ENCODE peak calls at places on chromosomes 7 and 10, in ten cellular contexts. O is Panc1, A is SK-N-SH, Q is thoracic aorta, L is endodermal cell, W is transverse colon, K is foreskin fibroblast, V is left lung, T is AG04449, R is AG10803. P is an unnamed sample.
A peak's percentile ranks its signal among the peaks of the same experiment; 100 is the strongest.

GRCh38 chr7:47413526-47414341 is 168.2 kb downstream of the TNS3 start:
- DNase-seq in V (no peak), A (no peak), L (no peak), Q (no peak), O (no peak), T (no peak), K (no peak), W (no peak), R (no peak), P (no peak)

GRCh38 chr10:51031995-51032394 is 42.3 kb upstream of the PRKG1 start:
- DNase-seq in T (no peak), V (no peak), K (no peak), Q (no peak), O (no peak), W (no peak), L (peak; percentile 64), A (no peak), R (no peak), P (no peak)

GRCh38 chr7:5484921-5485320 is 61.3 kb upstream of the TNRC18 start:
- DNase-seq in R (no peak), L (no peak), Q (no peak), V (no peak), W (no peak), K (no peak), T (no peak), A (peak; percentile 32), O (no peak), P (no peak)

GRCh38 chr7:229184-229964 is 37.0 kb downstream of the FAM20C start:
- DNase-seq in L (no peak), V (no peak), K (peak; percentile 90), W (peak; percentile 67), O (no peak), A (no peak), T (peak; percentile 33), R (peak; percentile 99), Q (peak; percentile 90), P (no peak)

GRCh38 chr10:17765602-17766001 is 13.6 kb downstream of the TMEM236 start:
- DNase-seq in T (no peak), W (no peak), A (no peak), Q (no peak), K (no peak), L (no peak), R (no peak), O (no peak), V (no peak), P (no peak)

GRCh38 chr10:91652364-91652763 is 19.5 kb upstream of the PPP1R3C start:
- DNase-seq in A (no peak), O (no peak), W (no peak), K (peak; percentile 91), T (peak; percentile 100), Q (no peak), V (no peak), R (peak; percentile 100), L (no peak), P (no peak)

GRCh38 chr7:55476071-55476803 is 96.1 kb downstream of the VOPP1 start:
- DNase-seq in T (peak; percentile 49), O (no peak), R (peak; percentile 69), L (peak; percentile 24), K (peak; percentile 58), W (no peak), V (no peak), A (no peak), Q (no peak), P (no peak)

GRCh38 chr7:1062296-1063294 is 18.2 kb downstream of the GPR146 start:
- DNase-seq in A (no peak), L (no peak), K (no peak), T (no peak), R (no peak), W (no peak), Q (no peak), O (no peak), V (peak; percentile 59), P (peak; percentile 91)

GRCh38 chr10:60441515-60441914 is 51.8 kb upstream of the ANK3 start:
- DNase-seq in T (no peak), L (no peak), O (no peak), K (no peak), Q (no peak), R (peak; percentile 38), V (no peak), A (no peak), W (no peak), P (no peak)

GRCh38 chr10:100100651-100101525 is 19.2 kb upstream of the CPN1 start:
- DNase-seq in W (no peak), K (peak; percentile 37), T (no peak), O (peak; percentile 50), L (peak; percentile 62), A (no peak), R (peak; percentile 7), Q (no peak), V (no peak), P (peak; percentile 49)

GRCh38 chr10:96791902-96792301 is 40.2 kb upstream of the LCOR start:
- DNase-seq in R (no peak), K (no peak), A (no peak), L (no peak), T (no peak), O (no peak), V (no peak), Q (no peak), W (no peak), P (no peak)

GRCh38 chr10:69567920-69568319 is 5.3 kb downstream of the NEUROG3 start:
- DNase-seq in Q (no peak), T (no peak), L (peak; percentile 92), V (no peak), A (no peak), K (peak; percentile 33), W (peak; percentile 15), O (no peak), R (peak; percentile 40), P (no peak)

GRCh38 chr10:100996678-100997363 is 2.8 kb upstream of the LZTS2 start:
- DNase-seq in V (peak; percentile 87), A (peak; percentile 85), W (peak; percentile 55), Q (no peak), R (no peak), T (no peak), K (no peak), L (peak; percentile 92), O (no peak), P (peak; percentile 82)

GRCh38 chr10:27558612-27559020 is 54.5 kb downstream of the RAB18 start:
- DNase-seq in O (peak; percentile 22), V (no peak), K (peak; percentile 40), A (peak; percentile 59), L (peak; percentile 83), W (peak; percentile 58), R (peak; percentile 74), Q (no peak), T (peak; percentile 10), P (peak; percentile 47)

GRCh38 chr7:36795451-36796021 is 71.2 kb upstream of the AOAH start:
- DNase-seq in V (no peak), O (no peak), L (no peak), T (no peak), K (no peak), W (no peak), R (no peak), A (no peak), Q (no peak), P (no peak)

GRCh38 chr10:119538632-119539358 is 3.7 kb downstream of the RGS10 start:
- DNase-seq in T (no peak), V (no peak), O (no peak), K (no peak), A (no peak), Q (no peak), W (no peak), L (no peak), R (no peak), P (no peak)

GRCh38 chr10:97760461-97761257 is 11.1 kb downstream of the SFRP5 start:
- DNase-seq in R (no peak), Q (no peak), O (no peak), A (no peak), V (peak; percentile 61), T (no peak), K (no peak), L (peak; percentile 26), W (no peak), P (no peak)

GRCh38 chr7:48298779-48299178 is 127.5 kb downstream of the ABCA13 start:
- DNase-seq in O (peak; percentile 41), K (peak; percentile 2), W (no peak), T (no peak), R (peak; percentile 49), V (no peak), L (no peak), Q (no peak), A (no peak), P (peak; percentile 13)

GRCh38 chr7:111892568-111892967 is 313.6 kb downstream of the DOCK4 start:
- DNase-seq in O (no peak), A (no peak), V (no peak), Q (no peak), K (no peak), L (no peak), W (no peak), T (no peak), R (no peak), P (no peak)

GRCh38 chr10:52740913-52741675 is 31.5 kb downstream of the MBL2 start:
- DNase-seq in T (no peak), Q (no peak), R (peak; percentile 18), A (peak; percentile 44), L (peak; percentile 95), V (no peak), O (peak; percentile 51), W (peak; percentile 23), K (no peak), P (peak; percentile 53)

GRCh38 chr7:48255046-48255445 is 83.8 kb downstream of the ABCA13 start:
- DNase-seq in V (no peak), W (no peak), L (no peak), Q (no peak), R (peak; percentile 65), T (no peak), A (no peak), O (no peak), K (no peak), P (peak; percentile 11)

GRCh38 chr10:49037187-49037586 is 78.1 kb downstream of the VSTM4 start:
- DNase-seq in R (no peak), Q (no peak), W (no peak), A (no peak), K (no peak), L (no peak), O (no peak), V (no peak), T (peak; percentile 23), P (no peak)
- TF ChIP-seq CTCF in R (no peak), Q (no peak), W (no peak), A (no peak), K (no peak), L (no peak), O (no peak), V (no peak), T (no peak), P (no peak)

GRCh38 chr7:80623465-80624252 is 14.8 kb upstream of the CD36 start:
- DNase-seq in L (no peak), R (peak; percentile 12), K (no peak), O (no peak), V (no peak), A (no peak), W (no peak), Q (no peak), T (no peak), P (no peak)
- TF ChIP-seq CTCF in L (no peak), R (no peak), K (no peak), O (no peak), V (no peak), A (no peak), W (no peak), Q (no peak), T (no peak), P (no peak)

GRCh38 chr7:130884437-130885417 is 150.7 kb upstream of the KLF14 start:
- DNase-seq in R (peak; percentile 72), L (no peak), Q (no peak), W (no peak), K (no peak), V (no peak), A (no peak), T (no peak), O (peak; percentile 58), P (no peak)
- TF ChIP-seq CTCF in R (no peak), L (no peak), Q (no peak), W (no peak), K (no peak), V (no peak), A (no peak), T (no peak), O (no peak), P (no peak)

GRCh38 chr7:66493235-66494181 is 135.2 kb upstream of the KCTD7 start:
- DNase-seq in R (peak; percentile 97), A (peak; percentile 99), T (peak; percentile 79), K (peak; percentile 98), L (peak; percentile 99), V (peak; percentile 98), W (peak; percentile 98), O (peak; percentile 91), Q (peak; percentile 91), P (peak; percentile 96)
- TF ChIP-seq CTCF in R (peak; percentile 45), A (peak; percentile 22), T (peak; percentile 41), K (no peak), L (peak; percentile 56), V (peak; percentile 31), W (peak; percentile 61), O (no peak), Q (peak; percentile 50), P (no peak)